ENCODE peak calls at places on chromosomes 5 and 9, in ten cellular contexts. F is CD8-positive, alpha-beta memory T cell; K is H9; P is CD8-positive, alpha-beta T cell; V is aorta; U is adrenal gland; M is endodermal cell; Y is substantia nigra; I is coronary artery; S is lung. O is an unnamed sample.

GRCh38 chr5:129962506-129962905 is 58.2 kb downstream of the CHSY3 start:
- DNase-seq in F (no peak), K (no peak), P (no peak), V (no peak), U (no peak), M (no peak), Y (no peak), I (no peak), S (no peak), O (no peak)

GRCh38 chr9:98775831-98776441 is 20.4 kb downstream of the ANKS6 start:
- DNase-seq in F (peak; percentile 27), K (peak; percentile 71), P (no peak), V (no peak), U (peak; percentile 44), M (peak; percentile 88), Y (no peak), I (no peak), S (no peak), O (peak; percentile 42)

GRCh38 chr9:135023389-135023788 is 64.1 kb upstream of the OLFM1 start:
- DNase-seq in F (no peak), K (no peak), P (no peak), V (peak; percentile 46), U (peak; percentile 26), M (no peak), Y (no peak), I (no peak), S (no peak), O (peak; percentile 2)

GRCh38 chr5:132280371-132281240 is 13.6 kb upstream of the SLC22A4 start:
- DNase-seq in F (no peak), K (peak; percentile 11), P (no peak), V (peak; percentile 31), U (no peak), M (no peak), Y (no peak), I (no peak), S (no peak), O (no peak)

GRCh38 chr5:93236807-93237421 is 344.1 kb downstream of the NR2F1-AS1 start:
- DNase-seq in F (no peak), K (no peak), P (no peak), V (no peak), U (no peak), M (no peak), Y (no peak), I (no peak), S (no peak), O (peak; percentile 69)

GRCh38 chr5:31364881-31365636 is 166.8 kb downstream of the DROSHA start:
- DNase-seq in F (no peak), K (no peak), P (no peak), V (no peak), U (no peak), M (no peak), Y (no peak), I (no peak), S (no peak), O (peak; percentile 84)

GRCh38 chr9:92970467-92970923 is 23.2 kb downstream of the FGD3 start:
- DNase-seq in F (no peak), K (peak; percentile 89), P (peak; percentile 50), V (no peak), U (peak; percentile 8), M (peak; percentile 82), Y (no peak), I (no peak), S (peak; percentile 67), O (peak; percentile 86)

GRCh38 chr5:177116631-177117373 is 16.8 kb upstream of the NSD1 start:
- DNase-seq in F (peak; percentile 83), K (peak; percentile 92), P (peak; percentile 90), V (peak; percentile 95), U (peak; percentile 90), M (peak; percentile 94), Y (peak; percentile 74), I (peak; percentile 90), S (peak; percentile 89), O (peak; percentile 75)

GRCh38 chr5:35781181-35781580 is 75.5 kb upstream of the IL7R start:
- DNase-seq in F (no peak), K (no peak), P (no peak), V (no peak), U (no peak), M (no peak), Y (no peak), I (no peak), S (no peak), O (no peak)

GRCh38 chr5:159071382-159071781 is 28.3 kb downstream of the EBF1 start:
- DNase-seq in F (no peak), K (no peak), P (no peak), V (no peak), U (no peak), M (no peak), Y (no peak), I (no peak), S (no peak), O (no peak)

GRCh38 chr5:98593418-98593817 is 180.0 kb upstream of the RGMB start:
- DNase-seq in F (no peak), K (no peak), P (no peak), V (no peak), U (no peak), M (no peak), Y (no peak), I (no peak), S (no peak), O (no peak)

GRCh38 chr5:36877667-36878420 is 1.3 kb downstream of the NIPBL start:
- DNase-seq in F (peak; percentile 59), K (no peak), P (no peak), V (no peak), U (no peak), M (no peak), Y (no peak), I (no peak), S (no peak), O (peak; percentile 48)

GRCh38 chr9:81619353-81620008 is 69.9 kb downstream of the TLE1 start:
- DNase-seq in F (no peak), K (no peak), P (no peak), V (no peak), U (no peak), M (no peak), Y (no peak), I (no peak), S (no peak), O (peak; percentile 83)

GRCh38 chr9:133876144-133876543 is 116.0 kb downstream of the VAV2 start:
- DNase-seq in F (no peak), K (peak; percentile 82), P (no peak), V (no peak), U (no peak), M (peak; percentile 95), Y (no peak), I (no peak), S (no peak), O (no peak)

GRCh38 chr5:169740435-169740834 is 103.4 kb downstream of the DOCK2 start:
- DNase-seq in F (no peak), K (no peak), P (no peak), V (no peak), U (no peak), M (peak; percentile 66), Y (no peak), I (no peak), S (no peak), O (no peak)

GRCh38 chr5:169744336-169744735 is 107.3 kb downstream of the DOCK2 start:
- DNase-seq in F (no peak), K (no peak), P (no peak), V (no peak), U (no peak), M (no peak), Y (no peak), I (no peak), S (no peak), O (no peak)

GRCh38 chr5:169746147-169746694 is 109.1 kb downstream of the DOCK2 start:
- DNase-seq in F (no peak), K (no peak), P (no peak), V (no peak), U (no peak), M (peak; percentile 69), Y (no peak), I (no peak), S (no peak), O (peak; percentile 26)

GRCh38 chr5:169745441-169746146 is 108.5 kb downstream of the DOCK2 start:
- DNase-seq in F (no peak), K (no peak), P (no peak), V (no peak), U (no peak), M (peak; percentile 80), Y (no peak), I (no peak), S (no peak), O (peak; percentile 92)

GRCh38 chr5:169742773-169743296 is 105.8 kb downstream of the DOCK2 start:
- DNase-seq in F (no peak), K (no peak), P (no peak), V (no peak), U (peak; percentile 29), M (no peak), Y (no peak), I (no peak), S (no peak), O (peak; percentile 97)
- H3K27ac ChIP-seq in F (no peak overlapping the region), K (no peak overlapping the region), P (no peak overlapping the region), V (no peak overlapping the region), U (peak overlapping the region; percentile 58), M (peak overlapping the region; percentile 4), Y (no peak overlapping the region), I (no peak overlapping the region), S (no peak overlapping the region), O (peak overlapping the region; percentile 75)

GRCh38 chr9:14383815-14384214 is 69.9 kb upstream of the NFIB start:
- DNase-seq in F (no peak), K (no peak), P (no peak), V (no peak), U (no peak), M (no peak), Y (no peak), I (no peak), S (no peak), O (no peak)
- H3K27ac ChIP-seq in F (no peak overlapping the region), K (no peak overlapping the region), P (no peak overlapping the region), V (no peak overlapping the region), U (no peak overlapping the region), M (no peak overlapping the region), Y (no peak overlapping the region), I (no peak overlapping the region), S (no peak overlapping the region), O (no peak overlapping the region)

GRCh38 chr5:149386166-149386565 is 7.1 kb upstream of the IL17B start:
- DNase-seq in F (no peak), K (no peak), P (no peak), V (peak; percentile 59), U (no peak), M (no peak), Y (no peak), I (no peak), S (no peak), O (no peak)
- H3K27ac ChIP-seq in F (no peak overlapping the region), K (no peak overlapping the region), P (no peak overlapping the region), V (peak overlapping the region; percentile 83), U (peak overlapping the region; percentile 80), M (no peak overlapping the region), Y (no peak overlapping the region), I (peak overlapping the region; percentile 91), S (peak overlapping the region; percentile 68), O (no peak overlapping the region)

DNA sequence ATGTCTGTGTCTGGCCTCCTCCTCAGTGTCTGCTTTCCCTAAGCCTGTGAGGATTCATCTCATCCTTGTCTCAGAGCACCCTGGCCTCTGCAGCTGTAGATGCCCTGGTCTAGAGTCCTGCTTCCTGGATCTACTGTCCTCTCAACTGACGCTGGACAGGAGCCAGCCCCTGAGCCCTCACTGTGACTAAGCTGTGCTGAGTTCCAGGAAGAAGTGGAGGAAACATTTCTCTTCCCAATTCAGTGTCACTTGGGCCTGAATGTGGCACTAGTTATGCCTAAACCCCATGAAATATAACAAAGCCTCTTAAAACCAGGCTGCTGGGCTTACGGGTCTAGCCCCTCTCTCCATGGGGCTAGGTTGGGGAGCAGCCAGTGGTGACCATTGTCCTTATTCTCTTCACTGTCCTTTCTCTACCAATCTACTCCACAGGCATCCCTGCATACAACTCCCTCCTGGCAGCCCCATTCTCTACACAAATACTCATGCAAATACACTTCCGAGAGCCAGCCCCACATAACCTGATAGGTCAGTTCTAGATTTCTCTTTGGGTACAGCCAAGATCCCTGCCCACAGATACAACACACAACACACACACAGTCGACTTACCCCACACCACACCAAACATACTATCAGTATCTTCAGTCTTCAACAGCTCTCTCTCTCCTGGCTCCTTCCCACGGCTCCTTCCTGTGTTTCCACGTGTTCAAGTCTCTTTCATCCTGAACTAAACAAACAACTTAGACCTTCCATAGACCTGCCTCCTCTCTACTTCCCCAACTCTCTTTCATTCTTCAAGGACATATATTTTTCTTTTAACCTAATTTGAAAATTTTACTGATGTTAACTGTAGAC is 220.8 kb downstream of the SNX18 start:
- DNase-seq in F (no peak), K (no peak), P (no peak), V (peak; percentile 83), U (peak; percentile 79), M (no peak), Y (no peak), I (no peak), S (peak; percentile 38), O (peak; percentile 35)
- H3K27ac ChIP-seq in F (peak overlapping the region; percentile 53), K (no peak overlapping the region), P (no peak overlapping the region), V (no peak overlapping the region), U (peak overlapping the region; percentile 60), M (no peak overlapping the region), Y (no peak overlapping the region), I (peak overlapping the region; percentile 38), S (no peak overlapping the region), O (no peak overlapping the region)